ENCODE peak calls at places on chromosomes 3 and 15, in six cellular contexts. One of them, this sample, is unnamed.

GRCh38 chr3:72836923-72837322 is 11.3 kb downstream of the SHQ1 start:
- DNase-seq in MM.1S: no peak
- DNase-seq in neural progenitor cell: no peak
- DNase-seq in SK-N-SH: no peak
- DNase-seq in PC-3: no peak
- DNase-seq in HCT116: no peak
- DNase-seq in this sample: peak

GRCh38 chr15:33448151-33448550 is 137.4 kb downstream of the RYR3 start:
- DNase-seq in SK-N-SH: no peak
- DNase-seq in neural progenitor cell: no peak
- DNase-seq in MM.1S: no peak
- DNase-seq in HCT116: no peak
- DNase-seq in PC-3: no peak
- DNase-seq in this sample: no peak

GRCh38 chr3:30286007-30286669 is 320.3 kb upstream of the TGFBR2 start:
- DNase-seq in HCT116: peak
- DNase-seq in PC-3: peak
- DNase-seq in neural progenitor cell: peak
- DNase-seq in SK-N-SH: peak
- DNase-seq in MM.1S: no peak
- DNase-seq in this sample: peak

GRCh38 chr15:49421991-49422390 is 1.1 kb upstream of the FGF7 start:
- DNase-seq in neural progenitor cell: peak
- DNase-seq in MM.1S: peak
- DNase-seq in SK-N-SH: peak
- DNase-seq in PC-3: peak
- DNase-seq in HCT116: peak
- DNase-seq in this sample: peak

GRCh38 chr15:80059786-80060489 is 462 bp downstream of the ZFAND6 start:
- DNase-seq in HCT116: peak
- DNase-seq in MM.1S: peak
- DNase-seq in neural progenitor cell: peak
- DNase-seq in SK-N-SH: peak
- DNase-seq in PC-3: peak
- DNase-seq in this sample: peak

GRCh38 chr15:29333261-29333660 is 63.6 kb upstream of the NSMCE3 start:
- DNase-seq in MM.1S: no peak
- DNase-seq in SK-N-SH: no peak
- DNase-seq in HCT116: no peak
- DNase-seq in PC-3: no peak
- DNase-seq in neural progenitor cell: no peak
- DNase-seq in this sample: no peak

GRCh38 chr3:119630119-119630518 is 30.3 kb downstream of the POPDC2 start:
- DNase-seq in MM.1S: no peak
- DNase-seq in PC-3: no peak
- DNase-seq in HCT116: no peak
- DNase-seq in SK-N-SH: no peak
- DNase-seq in neural progenitor cell: no peak
- DNase-seq in this sample: no peak

GRCh38 chr3:147409143-147410121 is at the start of gene ZIC1:
- DNase-seq in neural progenitor cell: peak
- DNase-seq in HCT116: no peak
- DNase-seq in SK-N-SH: peak
- DNase-seq in MM.1S: no peak
- DNase-seq in PC-3: no peak
- DNase-seq in this sample: peak

GRCh38 chr3:145094355-145094941 is 1066.5 kb downstream of the PLOD2 start:
- DNase-seq in PC-3: peak
- DNase-seq in SK-N-SH: no peak
- DNase-seq in MM.1S: peak
- DNase-seq in HCT116: peak
- DNase-seq in neural progenitor cell: peak
- DNase-seq in this sample: peak

GRCh38 chr3:56404884-56405283 is 63.4 kb downstream of the ERC2 start:
- DNase-seq in neural progenitor cell: no peak
- DNase-seq in MM.1S: no peak
- DNase-seq in HCT116: no peak
- DNase-seq in SK-N-SH: no peak
- DNase-seq in PC-3: no peak
- DNase-seq in this sample: no peak

GRCh38 chr15:63059573-63060216 is 17.1 kb downstream of the TPM1 start:
- DNase-seq in neural progenitor cell: no peak
- DNase-seq in MM.1S: no peak
- DNase-seq in HCT116: no peak
- DNase-seq in PC-3: no peak
- DNase-seq in SK-N-SH: no peak
- DNase-seq in this sample: peak

GRCh38 chr3:127791221-127791913 is 30.9 kb downstream of the MGLL start:
- DNase-seq in PC-3: peak
- DNase-seq in SK-N-SH: no peak
- DNase-seq in neural progenitor cell: peak
- DNase-seq in MM.1S: peak
- DNase-seq in HCT116: no peak
- DNase-seq in this sample: peak

GRCh38 chr3:16350041-16350952 is 85.3 kb downstream of the OXNAD1 start:
- DNase-seq in MM.1S: no peak
- DNase-seq in SK-N-SH: peak
- DNase-seq in PC-3: no peak
- DNase-seq in neural progenitor cell: no peak
- DNase-seq in HCT116: no peak
- DNase-seq in this sample: peak

GRCh38 chr15:101025116-101025885 is 106.1 kb downstream of the LRRK1 start:
- DNase-seq in PC-3: no peak
- DNase-seq in SK-N-SH: no peak
- DNase-seq in neural progenitor cell: no peak
- DNase-seq in HCT116: no peak
- DNase-seq in MM.1S: no peak
- DNase-seq in this sample: no peak

GRCh38 chr3:175558261-175558660 is 699.1 kb downstream of the NAALADL2 start:
- DNase-seq in PC-3: no peak
- DNase-seq in HCT116: no peak
- DNase-seq in neural progenitor cell: no peak
- DNase-seq in SK-N-SH: no peak
- DNase-seq in MM.1S: no peak
- DNase-seq in this sample: no peak

GRCh38 chr3:2098398-2099027 is at the start of gene CNTN4:
- DNase-seq in PC-3: no peak
- DNase-seq in SK-N-SH: peak
- DNase-seq in MM.1S: peak
- DNase-seq in neural progenitor cell: peak
- DNase-seq in HCT116: no peak
- DNase-seq in this sample: peak

GRCh38 chr3:76131396-76132153 is 346.2 kb upstream of the ZNF717 start:
- DNase-seq in neural progenitor cell: no peak
- DNase-seq in SK-N-SH: no peak
- DNase-seq in HCT116: no peak
- DNase-seq in PC-3: peak
- DNase-seq in MM.1S: no peak
- DNase-seq in this sample: peak

GRCh38 chr3:147921044-147921443 is 511.9 kb downstream of the ZIC1 start:
- DNase-seq in PC-3: no peak
- DNase-seq in neural progenitor cell: no peak
- DNase-seq in MM.1S: no peak
- DNase-seq in SK-N-SH: no peak
- DNase-seq in HCT116: no peak
- DNase-seq in this sample: peak

GRCh38 chr3:56790016-56790950 is 11.5 kb downstream of the ARHGEF3 start:
- DNase-seq in HCT116: no peak
- DNase-seq in neural progenitor cell: no peak
- DNase-seq in MM.1S: no peak
- DNase-seq in PC-3: no peak
- DNase-seq in SK-N-SH: no peak
- DNase-seq in this sample: no peak

GRCh38 chr3:177037241-177037640 is 160.0 kb downstream of the TBL1XR1 start:
- DNase-seq in SK-N-SH: no peak
- DNase-seq in HCT116: no peak
- DNase-seq in neural progenitor cell: no peak
- DNase-seq in PC-3: no peak
- DNase-seq in MM.1S: no peak
- DNase-seq in this sample: peak

GRCh38 chr3:21920431-21920830 is 169.4 kb upstream of the ZNF385D start:
- DNase-seq in PC-3: peak
- DNase-seq in MM.1S: no peak
- DNase-seq in neural progenitor cell: no peak
- DNase-seq in SK-N-SH: no peak
- DNase-seq in HCT116: no peak
- DNase-seq in this sample: peak

GRCh38 chr15:75928680-75929608 is 25.3 kb downstream of the FBXO22 start:
- DNase-seq in neural progenitor cell: peak
- DNase-seq in SK-N-SH: peak
- DNase-seq in MM.1S: peak
- DNase-seq in PC-3: peak
- DNase-seq in HCT116: peak
- DNase-seq in this sample: peak

GRCh38 chr3:78888650-78889049 is 879.1 kb downstream of the ROBO1 start:
- DNase-seq in HCT116: no peak
- DNase-seq in PC-3: peak
- DNase-seq in SK-N-SH: no peak
- DNase-seq in neural progenitor cell: no peak
- DNase-seq in MM.1S: no peak
- DNase-seq in this sample: no peak

GRCh38 chr15:72285927-72286516 is 13.7 kb upstream of the PARP6 start:
- DNase-seq in neural progenitor cell: peak
- DNase-seq in SK-N-SH: peak
- DNase-seq in HCT116: peak
- DNase-seq in PC-3: peak
- DNase-seq in MM.1S: peak
- DNase-seq in this sample: peak

GRCh38 chr3:116836286-116836685 is 126.7 kb downstream of the TUSC7 start:
- DNase-seq in HCT116: no peak
- DNase-seq in SK-N-SH: no peak
- DNase-seq in PC-3: peak
- DNase-seq in neural progenitor cell: no peak
- DNase-seq in MM.1S: no peak
- DNase-seq in this sample: peak

GRCh38 chr3:154898398-154898797 is 181.7 kb upstream of the MME start:
- DNase-seq in SK-N-SH: no peak
- DNase-seq in PC-3: no peak
- DNase-seq in neural progenitor cell: no peak
- DNase-seq in MM.1S: no peak
- DNase-seq in HCT116: no peak
- DNase-seq in this sample: no peak

GRCh38 chr15:33086500-33087141 is 107.9 kb downstream of the FMN1 start:
- DNase-seq in PC-3: peak
- DNase-seq in neural progenitor cell: peak
- DNase-seq in MM.1S: peak
- DNase-seq in SK-N-SH: peak
- DNase-seq in HCT116: peak
- DNase-seq in this sample: peak

DNA sequence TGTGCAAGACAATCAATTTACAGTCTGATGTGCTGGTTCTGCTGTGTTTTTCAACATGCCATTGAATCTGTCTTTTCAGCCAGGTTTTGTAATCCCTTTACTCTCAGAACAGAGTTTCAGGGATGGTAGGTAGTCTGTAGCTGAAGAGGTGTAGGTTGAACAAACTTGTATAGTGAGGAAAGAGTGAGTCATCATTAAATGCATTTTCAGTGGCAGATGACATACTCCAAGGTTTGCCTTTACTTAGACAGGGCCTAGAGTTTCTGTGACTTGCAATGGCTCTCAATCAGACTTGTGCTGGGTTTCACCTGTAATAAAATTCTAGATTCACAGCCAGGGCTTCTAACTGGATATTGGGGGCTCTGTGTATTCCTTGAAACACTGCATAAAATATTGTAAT is 94.6 kb downstream of the CYP19A1 start:
- DNase-seq in HCT116: peak
- DNase-seq in SK-N-SH: no peak
- DNase-seq in MM.1S: peak
- DNase-seq in PC-3: peak
- DNase-seq in neural progenitor cell: no peak
- DNase-seq in this sample: peak
- TF ChIP-seq EZH2phosphoT487 in HCT116: no peak
- TF ChIP-seq EZH2phosphoT487 in SK-N-SH: no peak
- TF ChIP-seq EZH2phosphoT487 in MM.1S: no peak
- TF ChIP-seq EZH2phosphoT487 in PC-3: no peak
- TF ChIP-seq EZH2phosphoT487 in neural progenitor cell: no peak
- TF ChIP-seq EZH2phosphoT487 in this sample: no peak

DNA sequence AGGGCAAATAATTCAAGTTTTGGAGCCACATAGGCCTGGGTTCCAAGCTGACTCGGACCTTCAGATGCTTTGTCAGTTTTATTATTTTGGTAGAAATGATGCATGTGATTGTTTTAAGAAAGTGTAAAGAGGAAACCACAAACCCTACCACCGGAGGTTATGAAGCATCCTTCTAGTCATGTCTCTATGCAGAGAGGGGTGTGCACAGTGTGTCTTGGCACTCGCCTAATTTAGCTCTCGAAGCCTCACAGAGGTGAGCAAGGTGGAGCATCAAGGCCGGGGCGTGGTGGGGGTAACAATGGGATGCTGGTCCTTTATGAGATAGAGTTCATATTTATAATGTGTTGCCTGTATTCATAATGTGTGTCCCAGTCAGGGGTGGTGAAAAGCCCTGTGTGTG is 63.7 kb upstream of the SMAD6 start:
- DNase-seq in SK-N-SH: no peak
- DNase-seq in MM.1S: peak
- DNase-seq in PC-3: no peak
- DNase-seq in neural progenitor cell: no peak
- DNase-seq in HCT116: no peak
- DNase-seq in this sample: no peak
- H3K9ac ChIP-seq in SK-N-SH: no peak
- H3K9ac ChIP-seq in MM.1S: no peak
- H3K9ac ChIP-seq in PC-3: no peak
- H3K9ac ChIP-seq in neural progenitor cell: no peak
- H3K9ac ChIP-seq in HCT116: no peak
- H3K9ac ChIP-seq in this sample: no peak

GRCh38 chr3:63899997-63900396 is 12.2 kb downstream of the SCAANT1 start:
- DNase-seq in SK-N-SH: no peak
- DNase-seq in PC-3: no peak
- DNase-seq in neural progenitor cell: no peak
- DNase-seq in MM.1S: no peak
- DNase-seq in HCT116: no peak
- DNase-seq in this sample: no peak

GRCh38 chr3:63896332-63897034 is 15.7 kb downstream of the SCAANT1 start:
- DNase-seq in neural progenitor cell: no peak
- DNase-seq in HCT116: no peak
- DNase-seq in SK-N-SH: no peak
- DNase-seq in PC-3: no peak
- DNase-seq in MM.1S: peak
- DNase-seq in this sample: no peak

GRCh38 chr3:63895422-63896189 is 16.6 kb downstream of the SCAANT1 start:
- DNase-seq in PC-3: no peak
- DNase-seq in SK-N-SH: no peak
- DNase-seq in neural progenitor cell: no peak
- DNase-seq in HCT116: no peak
- DNase-seq in MM.1S: no peak
- DNase-seq in this sample: no peak

GRCh38 chr3:63905731-63906620 is 6.2 kb downstream of the SCAANT1 start:
- DNase-seq in PC-3: no peak
- DNase-seq in HCT116: no peak
- DNase-seq in SK-N-SH: no peak
- DNase-seq in MM.1S: no peak
- DNase-seq in neural progenitor cell: no peak
- DNase-seq in this sample: no peak

GRCh38 chr3:63900459-63900858 is 11.7 kb downstream of the SCAANT1 start:
- DNase-seq in MM.1S: no peak
- DNase-seq in PC-3: no peak
- DNase-seq in HCT116: no peak
- DNase-seq in SK-N-SH: peak
- DNase-seq in neural progenitor cell: no peak
- DNase-seq in this sample: no peak
- TF ChIP-seq EZH2phosphoT487 in MM.1S: no peak
- TF ChIP-seq EZH2phosphoT487 in PC-3: no peak
- TF ChIP-seq EZH2phosphoT487 in HCT116: no peak
- TF ChIP-seq EZH2phosphoT487 in SK-N-SH: no peak
- TF ChIP-seq EZH2phosphoT487 in neural progenitor cell: no peak
- TF ChIP-seq EZH2phosphoT487 in this sample: no peak

GRCh38 chr15:74176262-74177208 is 3.0 kb downstream of the ISLR start:
- DNase-seq in neural progenitor cell: peak
- DNase-seq in PC-3: no peak
- DNase-seq in HCT116: no peak
- DNase-seq in MM.1S: no peak
- DNase-seq in SK-N-SH: peak
- DNase-seq in this sample: peak
- H3K9ac ChIP-seq in neural progenitor cell: no peak
- H3K9ac ChIP-seq in PC-3: no peak
- H3K9ac ChIP-seq in HCT116: no peak
- H3K9ac ChIP-seq in MM.1S: no peak
- H3K9ac ChIP-seq in SK-N-SH: peak
- H3K9ac ChIP-seq in this sample: no peak